ENCODE peak calls at places on chromosomes 11 and 22, in seven cellular contexts. One of them, this sample, is unnamed.

GRCh38 chr11:8671651-8672062 is 10.8 kb downstream of the TRIM66 start:
- DNase-seq in CD8-positive, alpha-beta T cell: no peak
- DNase-seq in A549: no peak
- DNase-seq in gastrocnemius medialis: no peak
- DNase-seq in lower lobe of right lung: no peak
- DNase-seq in fibroblast of mammary gland: no peak
- DNase-seq in IMR-90: peak; percentile 87
- DNase-seq in this sample: no peak

GRCh38 chr22:30044369-30044768 is 35.9 kb upstream of the HORMAD2 start:
- DNase-seq in CD8-positive, alpha-beta T cell: no peak
- DNase-seq in lower lobe of right lung: no peak
- DNase-seq in fibroblast of mammary gland: peak; percentile 97
- DNase-seq in IMR-90: peak; percentile 93
- DNase-seq in gastrocnemius medialis: no peak
- DNase-seq in A549: no peak
- DNase-seq in this sample: no peak

GRCh38 chr11:68297052-68297378 is 15.4 kb upstream of the LRP5 start:
- DNase-seq in lower lobe of right lung: no peak
- DNase-seq in gastrocnemius medialis: no peak
- DNase-seq in A549: no peak
- DNase-seq in fibroblast of mammary gland: no peak
- DNase-seq in CD8-positive, alpha-beta T cell: no peak
- DNase-seq in IMR-90: no peak
- DNase-seq in this sample: no peak

GRCh38 chr11:122863704-122864326 is 18.7 kb upstream of the JHY start:
- DNase-seq in A549: peak; percentile 37
- DNase-seq in CD8-positive, alpha-beta T cell: peak; percentile 37
- DNase-seq in IMR-90: peak; percentile 50
- DNase-seq in fibroblast of mammary gland: peak; percentile 59
- DNase-seq in gastrocnemius medialis: no peak
- DNase-seq in lower lobe of right lung: no peak
- DNase-seq in this sample: no peak

GRCh38 chr11:94840209-94840608 is 72.1 kb downstream of the AMOTL1 start:
- DNase-seq in A549: no peak
- DNase-seq in IMR-90: peak; percentile 11
- DNase-seq in lower lobe of right lung: no peak
- DNase-seq in CD8-positive, alpha-beta T cell: no peak
- DNase-seq in gastrocnemius medialis: no peak
- DNase-seq in fibroblast of mammary gland: peak; percentile 7
- DNase-seq in this sample: no peak

GRCh38 chr11:35144811-35145210 is 5.8 kb downstream of the CD44 start:
- DNase-seq in A549: no peak
- DNase-seq in lower lobe of right lung: no peak
- DNase-seq in IMR-90: peak; percentile 72
- DNase-seq in CD8-positive, alpha-beta T cell: no peak
- DNase-seq in gastrocnemius medialis: no peak
- DNase-seq in fibroblast of mammary gland: peak; percentile 47
- DNase-seq in this sample: no peak

GRCh38 chr11:122082203-122082602 is 33.8 kb downstream of the BLID start:
- DNase-seq in CD8-positive, alpha-beta T cell: no peak
- DNase-seq in A549: no peak
- DNase-seq in gastrocnemius medialis: no peak
- DNase-seq in IMR-90: peak; percentile 46
- DNase-seq in lower lobe of right lung: no peak
- DNase-seq in fibroblast of mammary gland: no peak
- DNase-seq in this sample: no peak

GRCh38 chr22:46088541-46089311 is 61.6 kb upstream of the PPARA start:
- DNase-seq in lower lobe of right lung: peak; percentile 64
- DNase-seq in gastrocnemius medialis: peak; percentile 77
- DNase-seq in fibroblast of mammary gland: peak; percentile 80
- DNase-seq in A549: no peak
- DNase-seq in CD8-positive, alpha-beta T cell: no peak
- DNase-seq in IMR-90: peak; percentile 64
- DNase-seq in this sample: no peak

GRCh38 chr22:37197451-37198289 is 9.6 kb upstream of the C1QTNF6 start:
- DNase-seq in fibroblast of mammary gland: peak; percentile 83
- DNase-seq in lower lobe of right lung: peak; percentile 71
- DNase-seq in A549: peak; percentile 96
- DNase-seq in gastrocnemius medialis: peak; percentile 84
- DNase-seq in IMR-90: peak; percentile 61
- DNase-seq in CD8-positive, alpha-beta T cell: no peak
- DNase-seq in this sample: peak; percentile 39

GRCh38 chr11:60193687-60194433 is 11.0 kb upstream of the MS4A6A start:
- DNase-seq in gastrocnemius medialis: no peak
- DNase-seq in fibroblast of mammary gland: peak; percentile 42
- DNase-seq in A549: peak; percentile 60
- DNase-seq in CD8-positive, alpha-beta T cell: peak; percentile 62
- DNase-seq in lower lobe of right lung: no peak
- DNase-seq in IMR-90: peak; percentile 11
- DNase-seq in this sample: peak; percentile 8

GRCh38 chr11:8233691-8234424 is 29.8 kb downstream of the LMO1 start:
- DNase-seq in lower lobe of right lung: peak; percentile 13
- DNase-seq in IMR-90: peak; percentile 27
- DNase-seq in gastrocnemius medialis: no peak
- DNase-seq in fibroblast of mammary gland: peak; percentile 47
- DNase-seq in CD8-positive, alpha-beta T cell: no peak
- DNase-seq in A549: peak; percentile 51
- DNase-seq in this sample: no peak

GRCh38 chr11:64151337-64151736 is 14.6 kb downstream of the MACROD1 start:
- DNase-seq in gastrocnemius medialis: no peak
- DNase-seq in lower lobe of right lung: no peak
- DNase-seq in A549: no peak
- DNase-seq in CD8-positive, alpha-beta T cell: no peak
- DNase-seq in IMR-90: no peak
- DNase-seq in fibroblast of mammary gland: no peak
- DNase-seq in this sample: no peak

GRCh38 chr11:64150051-64150450 is 15.9 kb downstream of the MACROD1 start:
- DNase-seq in fibroblast of mammary gland: no peak
- DNase-seq in IMR-90: no peak
- DNase-seq in lower lobe of right lung: no peak
- DNase-seq in A549: no peak
- DNase-seq in CD8-positive, alpha-beta T cell: no peak
- DNase-seq in gastrocnemius medialis: no peak
- DNase-seq in this sample: no peak

GRCh38 chr11:64153831-64154230 is 12.1 kb downstream of the MACROD1 start:
- DNase-seq in lower lobe of right lung: no peak
- DNase-seq in A549: no peak
- DNase-seq in fibroblast of mammary gland: no peak
- DNase-seq in gastrocnemius medialis: no peak
- DNase-seq in IMR-90: no peak
- DNase-seq in CD8-positive, alpha-beta T cell: no peak
- DNase-seq in this sample: no peak

GRCh38 chr11:64150481-64151239 is 15.3 kb downstream of the MACROD1 start:
- DNase-seq in gastrocnemius medialis: peak; percentile 69
- DNase-seq in fibroblast of mammary gland: no peak
- DNase-seq in A549: no peak
- DNase-seq in IMR-90: no peak
- DNase-seq in lower lobe of right lung: no peak
- DNase-seq in CD8-positive, alpha-beta T cell: no peak
- DNase-seq in this sample: no peak

GRCh38 chr11:64152841-64153691 is 12.8 kb downstream of the MACROD1 start:
- DNase-seq in gastrocnemius medialis: no peak
- DNase-seq in lower lobe of right lung: peak; percentile 81
- DNase-seq in IMR-90: peak; percentile 20
- DNase-seq in CD8-positive, alpha-beta T cell: peak; percentile 71
- DNase-seq in A549: peak; percentile 45
- DNase-seq in fibroblast of mammary gland: peak; percentile 21
- DNase-seq in this sample: no peak
- H3K4me3 ChIP-seq in gastrocnemius medialis: no peak overlapping the region
- H3K4me3 ChIP-seq in lower lobe of right lung: peak overlapping the region; percentile 19
- H3K4me3 ChIP-seq in IMR-90: no peak overlapping the region
- H3K4me3 ChIP-seq in CD8-positive, alpha-beta T cell: no peak overlapping the region
- H3K4me3 ChIP-seq in A549: no peak overlapping the region
- H3K4me3 ChIP-seq in fibroblast of mammary gland: no peak overlapping the region
- H3K4me3 ChIP-seq in this sample: no peak overlapping the region

GRCh38 chr11:76419896-76420295 is 24.9 kb upstream of the EMSY start:
- DNase-seq in IMR-90: no peak
- DNase-seq in A549: peak; percentile 30
- DNase-seq in gastrocnemius medialis: no peak
- DNase-seq in lower lobe of right lung: no peak
- DNase-seq in fibroblast of mammary gland: peak; percentile 6
- DNase-seq in CD8-positive, alpha-beta T cell: peak; percentile 11
- DNase-seq in this sample: no peak
- TF ChIP-seq CTCF in IMR-90: peak; percentile 17
- TF ChIP-seq CTCF in A549: peak; percentile 35
- TF ChIP-seq CTCF in gastrocnemius medialis: no peak
- TF ChIP-seq CTCF in lower lobe of right lung: peak; percentile 31
- TF ChIP-seq CTCF in fibroblast of mammary gland: peak; percentile 40
- TF ChIP-seq CTCF in CD8-positive, alpha-beta T cell: no peak
- TF ChIP-seq CTCF in this sample: peak; percentile 44

GRCh38 chr11:117876341-117877119 is at the start of gene FXYD6:
- DNase-seq in fibroblast of mammary gland: no peak
- DNase-seq in IMR-90: no peak
- DNase-seq in CD8-positive, alpha-beta T cell: no peak
- DNase-seq in lower lobe of right lung: no peak
- DNase-seq in A549: no peak
- DNase-seq in gastrocnemius medialis: no peak
- DNase-seq in this sample: no peak
- H3K4me3 ChIP-seq in fibroblast of mammary gland: peak within 1 kb of the TSS; percentile 4
- H3K4me3 ChIP-seq in IMR-90: no peak within 1 kb of the TSS
- H3K4me3 ChIP-seq in CD8-positive, alpha-beta T cell: peak within 1 kb of the TSS; percentile 62
- H3K4me3 ChIP-seq in lower lobe of right lung: peak within 1 kb of the TSS; percentile 65
- H3K4me3 ChIP-seq in A549: peak within 1 kb of the TSS; percentile 47
- H3K4me3 ChIP-seq in gastrocnemius medialis: peak within 1 kb of the TSS; percentile 63
- H3K4me3 ChIP-seq in this sample: peak within 1 kb of the TSS; percentile 23

GRCh38 chr11:2074266-2074825 is 64.8 kb downstream of the IGF2 start:
- DNase-seq in IMR-90: no peak
- DNase-seq in A549: no peak
- DNase-seq in lower lobe of right lung: no peak
- DNase-seq in gastrocnemius medialis: no peak
- DNase-seq in CD8-positive, alpha-beta T cell: no peak
- DNase-seq in fibroblast of mammary gland: no peak
- DNase-seq in this sample: no peak
- TF ChIP-seq CTCF in IMR-90: no peak
- TF ChIP-seq CTCF in A549: peak; percentile 18
- TF ChIP-seq CTCF in lower lobe of right lung: no peak
- TF ChIP-seq CTCF in gastrocnemius medialis: no peak
- TF ChIP-seq CTCF in CD8-positive, alpha-beta T cell: no peak
- TF ChIP-seq CTCF in fibroblast of mammary gland: peak; percentile 24
- TF ChIP-seq CTCF in this sample: no peak

GRCh38 chr11:78889698-78890097 is 315.0 kb upstream of the NARS2 start:
- DNase-seq in gastrocnemius medialis: no peak
- DNase-seq in fibroblast of mammary gland: no peak
- DNase-seq in lower lobe of right lung: no peak
- DNase-seq in IMR-90: no peak
- DNase-seq in A549: no peak
- DNase-seq in CD8-positive, alpha-beta T cell: no peak
- DNase-seq in this sample: no peak

GRCh38 chr11:78883506-78883905 is 308.8 kb upstream of the NARS2 start:
- DNase-seq in lower lobe of right lung: no peak
- DNase-seq in CD8-positive, alpha-beta T cell: no peak
- DNase-seq in fibroblast of mammary gland: no peak
- DNase-seq in gastrocnemius medialis: no peak
- DNase-seq in A549: no peak
- DNase-seq in IMR-90: peak; percentile 23
- DNase-seq in this sample: no peak

GRCh38 chr11:78884761-78885160 is 310.1 kb upstream of the NARS2 start:
- DNase-seq in IMR-90: no peak
- DNase-seq in CD8-positive, alpha-beta T cell: no peak
- DNase-seq in fibroblast of mammary gland: no peak
- DNase-seq in gastrocnemius medialis: no peak
- DNase-seq in A549: no peak
- DNase-seq in lower lobe of right lung: no peak
- DNase-seq in this sample: no peak

DNA sequence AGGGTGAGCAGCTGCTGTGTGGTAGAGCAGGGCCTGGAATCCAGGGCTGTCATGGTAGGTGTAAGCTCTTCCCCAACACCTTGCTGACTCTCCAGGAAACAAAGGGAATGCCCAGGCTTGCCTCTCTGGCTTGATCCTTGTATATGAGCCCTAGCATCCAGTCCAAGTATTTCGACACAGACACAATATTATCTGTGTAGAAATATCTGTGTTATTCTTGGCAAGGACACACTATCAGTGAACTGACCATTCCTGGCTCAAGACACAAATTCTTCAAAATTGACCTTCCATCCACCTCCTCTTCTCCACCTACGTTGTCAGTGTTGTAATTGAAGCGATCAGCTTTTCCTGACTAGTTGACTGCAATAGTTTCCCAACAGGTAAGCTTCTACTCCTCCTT is 312.0 kb upstream of the NARS2 start:
- DNase-seq in lower lobe of right lung: no peak
- DNase-seq in fibroblast of mammary gland: peak; percentile 70
- DNase-seq in CD8-positive, alpha-beta T cell: no peak
- DNase-seq in IMR-90: peak; percentile 64
- DNase-seq in gastrocnemius medialis: no peak
- DNase-seq in A549: no peak
- DNase-seq in this sample: no peak
- H3K4me3 ChIP-seq in lower lobe of right lung: no peak overlapping the region
- H3K4me3 ChIP-seq in fibroblast of mammary gland: no peak overlapping the region
- H3K4me3 ChIP-seq in CD8-positive, alpha-beta T cell: no peak overlapping the region
- H3K4me3 ChIP-seq in IMR-90: no peak overlapping the region
- H3K4me3 ChIP-seq in gastrocnemius medialis: no peak overlapping the region
- H3K4me3 ChIP-seq in A549: no peak overlapping the region
- H3K4me3 ChIP-seq in this sample: no peak overlapping the region

GRCh38 chr11:101974255-101974654 is 57.9 kb upstream of the ANGPTL5 start:
- DNase-seq in gastrocnemius medialis: no peak
- DNase-seq in A549: peak; percentile 55
- DNase-seq in lower lobe of right lung: no peak
- DNase-seq in fibroblast of mammary gland: peak; percentile 31
- DNase-seq in CD8-positive, alpha-beta T cell: no peak
- DNase-seq in IMR-90: peak; percentile 43
- DNase-seq in this sample: no peak
- TF ChIP-seq CTCF in gastrocnemius medialis: no peak
- TF ChIP-seq CTCF in A549: peak; percentile 52
- TF ChIP-seq CTCF in lower lobe of right lung: no peak
- TF ChIP-seq CTCF in fibroblast of mammary gland: peak; percentile 40
- TF ChIP-seq CTCF in CD8-positive, alpha-beta T cell: no peak
- TF ChIP-seq CTCF in IMR-90: peak; percentile 48
- TF ChIP-seq CTCF in this sample: peak; percentile 36

DNA sequence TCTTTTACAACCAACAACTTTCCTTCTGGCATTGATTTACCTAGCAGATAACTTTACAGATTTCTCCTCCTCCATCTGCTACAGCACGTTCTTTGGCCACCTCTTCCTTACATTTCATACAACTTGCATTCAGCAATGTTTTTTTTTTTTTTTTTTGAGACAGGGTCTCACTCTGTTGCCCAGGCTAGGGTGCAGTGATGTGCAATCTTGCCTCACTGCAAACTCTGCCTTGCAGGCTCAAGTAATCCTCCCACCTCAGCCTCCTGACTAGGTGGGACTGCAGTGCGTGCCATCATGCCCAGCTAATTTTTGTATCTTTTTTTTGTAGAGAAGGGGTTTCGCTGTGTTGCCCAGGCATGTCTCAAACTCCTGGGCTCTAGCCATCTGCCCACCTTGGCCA is 6.5 kb downstream of the PDE3B start:
- DNase-seq in IMR-90: no peak
- DNase-seq in CD8-positive, alpha-beta T cell: no peak
- DNase-seq in gastrocnemius medialis: no peak
- DNase-seq in A549: no peak
- DNase-seq in lower lobe of right lung: no peak
- DNase-seq in fibroblast of mammary gland: no peak
- DNase-seq in this sample: no peak
- H3K4me3 ChIP-seq in IMR-90: no peak overlapping the region
- H3K4me3 ChIP-seq in CD8-positive, alpha-beta T cell: no peak overlapping the region
- H3K4me3 ChIP-seq in gastrocnemius medialis: no peak overlapping the region
- H3K4me3 ChIP-seq in A549: no peak overlapping the region
- H3K4me3 ChIP-seq in lower lobe of right lung: no peak overlapping the region
- H3K4me3 ChIP-seq in fibroblast of mammary gland: no peak overlapping the region
- H3K4me3 ChIP-seq in this sample: no peak overlapping the region

This sample was measured in LNCaP clone FGC.